ENCODE peak calls at places on chromosome 2, in six cellular contexts. Z, C, J, L, U and P are unnamed samples.

GRCh38 chr2:159760321-159760720 is 37.7 kb downstream of the CD302 start:
- DNase-seq in L (no peak), Z (no peak), U (no peak), J (no peak), C (no peak), P (no peak)

GRCh38 chr2:33122726-33123125 is 176.0 kb downstream of the LTBP1 start:
- DNase-seq in U (no peak), J (no peak), C (no peak), L (no peak), Z (peak; percentile 80), P (no peak)

GRCh38 chr2:161798027-161798426 is 173.8 kb downstream of the SLC4A10 start:
- DNase-seq in Z (no peak), U (no peak), C (no peak), L (no peak), J (no peak), P (no peak)

GRCh38 chr2:23454501-23455120 is 69.6 kb downstream of the KLHL29 start:
- DNase-seq in J (no peak), U (no peak), Z (no peak), C (no peak), L (no peak), P (no peak)

GRCh38 chr2:45316576-45317338 is 294.3 kb downstream of the SRBD1 start:
- DNase-seq in J (no peak), L (no peak), C (no peak), Z (no peak), U (no peak), P (no peak)

GRCh38 chr2:119137502-119137901 is 21.0 kb downstream of the C1QL2 start:
- DNase-seq in Z (no peak), C (no peak), L (no peak), U (no peak), J (no peak), P (no peak)

GRCh38 chr2:224869601-224870000 is 153.4 kb upstream of the CCDC195 start:
- DNase-seq in U (no peak), Z (no peak), L (no peak), C (no peak), J (no peak), P (no peak)

GRCh38 chr2:148507970-148508369 is 136.6 kb upstream of the EPC2 start:
- DNase-seq in L (no peak), J (peak; percentile 33), Z (no peak), U (no peak), C (no peak), P (no peak)

GRCh38 chr2:157364257-157364974 is 38.8 kb upstream of the ERMN start:
- DNase-seq in C (no peak), J (no peak), U (no peak), L (no peak), Z (no peak), P (no peak)

GRCh38 chr2:189799531-189799930 is 15.3 kb downstream of the PMS1 start:
- DNase-seq in C (no peak), L (no peak), J (no peak), U (no peak), Z (no peak), P (no peak)

GRCh38 chr2:241892299-241893137 is 23.0 kb downstream of the RTP5 start:
- DNase-seq in Z (peak; percentile 85), J (no peak), C (no peak), L (no peak), U (no peak), P (no peak)

GRCh38 chr2:231961349-231962166 is at the start of gene DIS3L2:
- DNase-seq in J (peak; percentile 95), L (peak; percentile 63), U (peak; percentile 81), C (peak; percentile 92), Z (peak; percentile 86), P (no peak)

GRCh38 chr2:111116843-111117665 is 3.7 kb upstream of the BCL2L11 start:
- DNase-seq in C (peak; percentile 86), Z (peak; percentile 66), U (peak; percentile 82), J (peak; percentile 95), L (peak; percentile 75), P (peak; percentile 63)

GRCh38 chr2:99636432-99637034 is 146.7 kb upstream of the REV1 start:
- DNase-seq in J (no peak), Z (peak; percentile 88), C (no peak), U (no peak), L (no peak), P (no peak)

GRCh38 chr2:241618836-241619235 is 18.1 kb downstream of the THAP4 start:
- DNase-seq in C (no peak), Z (no peak), L (no peak), U (no peak), J (no peak), P (no peak)

GRCh38 chr2:96730212-96730611 is 9.7 kb downstream of the LMAN2L start:
- DNase-seq in L (no peak), C (no peak), J (no peak), U (no peak), Z (no peak), P (no peak)

GRCh38 chr2:111054791-111055627 is 65.7 kb upstream of the BCL2L11 start:
- DNase-seq in U (no peak), Z (no peak), C (no peak), L (no peak), J (no peak), P (no peak)

GRCh38 chr2:44836916-44837315 is 104.6 kb upstream of the SIX3 start:
- DNase-seq in Z (no peak), L (no peak), U (no peak), J (no peak), C (no peak), P (no peak)

GRCh38 chr2:202339052-202339870 is 36.9 kb upstream of the BMPR2 start:
- DNase-seq in L (no peak), J (no peak), C (peak; percentile 45), U (peak; percentile 87), Z (no peak), P (peak; percentile 77)

GRCh38 chr2:114330594-114330993 is 111.8 kb upstream of the DPP10 start:
- DNase-seq in C (no peak), U (no peak), Z (no peak), J (no peak), L (no peak), P (no peak)

GRCh38 chr2:19364014-19364413 is 5.6 kb upstream of the OSR1 start:
- DNase-seq in U (no peak), Z (no peak), J (no peak), C (no peak), L (no peak), P (no peak)

GRCh38 chr2:168253379-168253778 is 6.0 kb upstream of the STK39 start:
- DNase-seq in U (no peak), L (no peak), Z (no peak), C (no peak), J (no peak), P (no peak)

GRCh38 chr2:103615706-103616105 is 853.9 kb downstream of the TMEM182 start:
- DNase-seq in Z (no peak), J (no peak), L (no peak), U (no peak), C (no peak), P (no peak)
- TF ChIP-seq REST in Z (no peak), J (no peak), L (no peak), U (no peak), C (no peak), P (no peak)

DNA sequence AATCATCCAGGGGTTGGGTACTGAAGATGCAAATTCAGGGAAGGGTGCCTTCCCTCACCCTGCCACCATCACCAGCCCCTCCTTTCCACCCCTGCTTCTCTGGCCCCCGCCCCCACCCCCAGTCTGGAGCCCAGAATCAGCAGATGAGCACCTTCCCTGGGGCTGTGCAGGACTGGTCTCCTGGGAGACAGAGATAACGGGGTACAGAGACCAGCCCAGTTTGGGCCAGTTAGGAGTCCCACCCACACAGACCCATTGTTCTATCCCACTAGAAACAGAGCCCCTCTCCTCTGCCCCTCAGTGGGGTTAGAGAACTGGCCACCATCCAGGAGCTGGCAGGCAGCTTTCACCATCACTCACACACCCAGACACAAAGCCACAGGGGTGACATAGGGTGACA is 4.5 kb upstream of the CRYBA2 start:
- DNase-seq in U (no peak), J (no peak), C (no peak), L (no peak), Z (peak; percentile 26), P (no peak)
- H3K4me1 ChIP-seq in U (peaks cover 37% of the 10 kb centered on the region), J (peaks cover 44% of the 10 kb centered on the region), C (peaks cover 17% of the 10 kb centered on the region), L (peaks cover 37% of the 10 kb centered on the region), Z (peaks cover 12% of the 10 kb centered on the region), P (peaks cover 4% of the 10 kb centered on the region)

GRCh38 chr2:106995560-106995959 is 109.6 kb upstream of the ST6GAL2 start:
- DNase-seq in L (no peak), C (no peak), U (no peak), Z (no peak), J (no peak), P (no peak)
- TF ChIP-seq REST in L (no peak), C (no peak), U (no peak), Z (no peak), J (no peak), P (no peak)

GRCh38 chr2:134670955-134671354 is 47.8 kb downstream of the TMEM163 start:
- DNase-seq in L (no peak), Z (no peak), C (no peak), U (no peak), J (no peak), P (no peak)
- H3K4me1 ChIP-seq in L (no peaks in the 10 kb centered on the region), Z (no peaks in the 10 kb centered on the region), C (peaks cover 8% of the 10 kb centered on the region), U (no peaks in the 10 kb centered on the region), J (peaks cover 2% of the 10 kb centered on the region), P (no peaks in the 10 kb centered on the region)

GRCh38 chr2:152594792-152595191 is 122.5 kb downstream of the PRPF40A start:
- DNase-seq in Z (no peak), U (no peak), J (no peak), L (no peak), C (no peak), P (no peak)

GRCh38 chr2:152588911-152589310 is 128.3 kb downstream of the PRPF40A start:
- DNase-seq in Z (no peak), U (no peak), L (no peak), C (no peak), J (no peak), P (no peak)

GRCh38 chr2:152598975-152599724 is 118.1 kb downstream of the PRPF40A start:
- DNase-seq in J (no peak), Z (no peak), C (peak; percentile 48), L (peak; percentile 15), U (no peak), P (no peak)

GRCh38 chr2:152600051-152600657 is 117.1 kb downstream of the PRPF40A start:
- DNase-seq in Z (no peak), J (no peak), L (no peak), U (no peak), C (no peak), P (no peak)

GRCh38 chr2:152594022-152594712 is 123.1 kb downstream of the PRPF40A start:
- DNase-seq in L (no peak), Z (peak; percentile 59), C (no peak), U (no peak), J (no peak), P (no peak)
- TF ChIP-seq REST in L (no peak), Z (no peak), C (no peak), U (no peak), J (no peak), P (no peak)